ENCODE peak calls at places on chromosomes 6 and 20, in nine cellular contexts. I is effector CD4-positive, alpha-beta T cell; D is pancreas; V is cardiac fibroblast; G is CD8-positive, alpha-beta T cell; B is activated T-cell treated with anti-CD3 and anti-CD28 coated beads, Interleukin-2, amount 50 U/mL, for 72 hours; X is astrocyte; Y is stimulated activated CD4-positive, alpha-beta T cell treated with anti-CD3 and anti-CD28 coated beads, Interleukin-4, amount 100 ng/mL, for 4 hours; L is amniotic stem cell. A is an unnamed sample.

GRCh38 chr6:162636167-162636566 is 91.4 kb downstream of the PRKN start:
- DNase-seq in I (no peak), D (no peak), V (no peak), G (no peak), B (no peak), X (no peak), Y (no peak), L (no peak), A (no peak)

GRCh38 chr20:11112837-11113236 is 439.0 kb upstream of the JAG1 start:
- DNase-seq in I (no peak), D (no peak), V (peak), G (no peak), B (no peak), X (no peak), Y (no peak), L (no peak), A (no peak)

GRCh38 chr20:47487175-47487917 is 14.3 kb upstream of the NCOA3 start:
- DNase-seq in I (peak), D (no peak), V (peak), G (peak), B (peak), X (no peak), Y (peak), L (no peak), A (peak)

GRCh38 chr20:57938158-57939108 is 228.6 kb upstream of the PMEPA1 start:
- DNase-seq in I (no peak), D (no peak), V (no peak), G (no peak), B (no peak), X (peak), Y (no peak), L (no peak), A (no peak)

GRCh38 chr6:153126218-153126617 is 4.9 kb downstream of the RGS17 start:
- DNase-seq in I (no peak), D (no peak), V (no peak), G (no peak), B (no peak), X (no peak), Y (no peak), L (no peak), A (no peak)

GRCh38 chr20:17919149-17919548 is 49.4 kb downstream of the SNX5 start:
- DNase-seq in I (no peak), D (no peak), V (no peak), G (no peak), B (no peak), X (no peak), Y (no peak), L (no peak), A (no peak)

GRCh38 chr20:40961686-40962640 is 66.7 kb upstream of the TOP1 start:
- DNase-seq in I (no peak), D (no peak), V (peak), G (no peak), B (peak), X (peak), Y (no peak), L (no peak), A (no peak)

GRCh38 chr20:22771706-22772105 is 187.3 kb upstream of the FOXA2 start:
- DNase-seq in I (no peak), D (no peak), V (no peak), G (no peak), B (no peak), X (no peak), Y (no peak), L (no peak), A (no peak)

GRCh38 chr20:6919792-6920468 is 152.4 kb downstream of the BMP2 start:
- DNase-seq in I (no peak), D (no peak), V (no peak), G (no peak), B (no peak), X (no peak), Y (no peak), L (no peak), A (no peak)

GRCh38 chr6:134340574-134340973 is 22.7 kb upstream of the SGK1 start:
- DNase-seq in I (no peak), D (no peak), V (peak), G (no peak), B (no peak), X (no peak), Y (no peak), L (no peak), A (peak)

GRCh38 chr20:51366155-51366886 is 176.2 kb downstream of the NFATC2 start:
- DNase-seq in I (no peak), D (no peak), V (peak), G (no peak), B (no peak), X (peak), Y (no peak), L (peak), A (peak)

GRCh38 chr6:153150767-153151440 is 19.8 kb upstream of the RGS17 start:
- DNase-seq in I (no peak), D (no peak), V (no peak), G (no peak), B (no peak), X (no peak), Y (no peak), L (no peak), A (no peak)

GRCh38 chr20:54132612-54133433 is 41.0 kb downstream of the CYP24A1 start:
- DNase-seq in I (no peak), D (no peak), V (peak), G (no peak), B (no peak), X (peak), Y (no peak), L (peak), A (peak)

GRCh38 chr20:44896583-44896982 is 11.1 kb downstream of the YWHAB start:
- DNase-seq in I (no peak), D (no peak), V (peak), G (no peak), B (no peak), X (no peak), Y (no peak), L (no peak), A (peak)

GRCh38 chr6:49321673-49322072 is 141.4 kb downstream of the MMUT start:
- DNase-seq in I (no peak), D (no peak), V (no peak), G (no peak), B (no peak), X (peak), Y (no peak), L (no peak), A (no peak)

GRCh38 chr6:56851541-56852248 is 103.2 kb upstream of the BEND6 start:
- DNase-seq in I (no peak), D (peak), V (peak), G (no peak), B (peak), X (peak), Y (no peak), L (peak), A (peak)

GRCh38 chr6:14348389-14348788 is 230.8 kb downstream of the CD83 start:
- DNase-seq in I (no peak), D (no peak), V (no peak), G (no peak), B (no peak), X (no peak), Y (no peak), L (no peak), A (no peak)

GRCh38 chr6:101770116-101770515 is 376.6 kb downstream of the GRIK2 start:
- DNase-seq in I (no peak), D (no peak), V (no peak), G (no peak), B (no peak), X (no peak), Y (no peak), L (no peak), A (no peak)

GRCh38 chr20:50425076-50425475 is 85.1 kb upstream of the PTPN1 start:
- DNase-seq in I (no peak), D (no peak), V (no peak), G (no peak), B (no peak), X (no peak), Y (no peak), L (no peak), A (no peak)

GRCh38 chr20:52905235-52905634 is 66.9 kb upstream of the TSHZ2 start:
- DNase-seq in I (no peak), D (no peak), V (no peak), G (no peak), B (no peak), X (no peak), Y (no peak), L (no peak), A (no peak)

GRCh38 chr6:140445474-140446004 is 1071.1 kb upstream of the CITED2 start:
- DNase-seq in I (no peak), D (no peak), V (peak), G (no peak), B (no peak), X (peak), Y (no peak), L (no peak), A (peak)

GRCh38 chr20:6600336-6600735 is 167.2 kb upstream of the BMP2 start:
- DNase-seq in I (no peak), D (no peak), V (no peak), G (no peak), B (no peak), X (no peak), Y (no peak), L (no peak), A (no peak)

GRCh38 chr20:31517373-31517772 is 3.1 kb downstream of the HM13 start:
- DNase-seq in I (no peak), D (peak), V (peak), G (no peak), B (no peak), X (peak), Y (no peak), L (peak), A (peak)

GRCh38 chr6:42123379-42124103 is 18.9 kb downstream of the C6orf132 start:
- DNase-seq in I (no peak), D (no peak), V (no peak), G (no peak), B (no peak), X (no peak), Y (no peak), L (no peak), A (no peak)

GRCh38 chr20:63890616-63891015 is 4.3 kb upstream of the DNAJC5 start:
- DNase-seq in I (no peak), D (no peak), V (no peak), G (no peak), B (no peak), X (no peak), Y (no peak), L (no peak), A (no peak)

GRCh38 chr20:21096321-21097043 is 9.7 kb downstream of the LINC00237 start:
- DNase-seq in I (no peak), D (no peak), V (peak), G (no peak), B (no peak), X (no peak), Y (no peak), L (no peak), A (no peak)

GRCh38 chr6:151325075-151326050 is 66.0 kb downstream of the ZBTB2 start:
- DNase-seq in I (no peak), D (peak), V (peak), G (peak), B (peak), X (peak), Y (no peak), L (peak), A (peak)

GRCh38 chr6:154218336-154218735 is 138.3 kb downstream of the IPCEF1 start:
- DNase-seq in I (no peak), D (no peak), V (no peak), G (no peak), B (no peak), X (no peak), Y (peak), L (no peak), A (no peak)

GRCh38 chr20:23111307-23111943 is 25.3 kb upstream of the CD93 start:
- DNase-seq in I (no peak), D (no peak), V (no peak), G (no peak), B (no peak), X (no peak), Y (no peak), L (no peak), A (no peak)

GRCh38 chr20:34979366-34980153 is 23.9 kb downstream of the MYH7B start:
- DNase-seq in I (no peak), D (no peak), V (no peak), G (no peak), B (peak), X (no peak), Y (no peak), L (no peak), A (no peak)

GRCh38 chr6:39882567-39882953 is 51.7 kb downstream of the MOCS1 start:
- DNase-seq in I (no peak), D (no peak), V (peak), G (no peak), B (no peak), X (peak), Y (no peak), L (peak), A (peak)

GRCh38 chr20:23125625-23126191 is 39.6 kb upstream of the CD93 start:
- DNase-seq in I (no peak), D (peak), V (peak), G (no peak), B (no peak), X (no peak), Y (no peak), L (no peak), A (no peak)

GRCh38 chr6:5745081-5745480 is 261.6 kb downstream of the NRN1 start:
- DNase-seq in I (no peak), D (no peak), V (no peak), G (no peak), B (no peak), X (no peak), Y (no peak), L (no peak), A (no peak)

GRCh38 chr6:166106076-166106686 is 61.5 kb downstream of the TBXT start:
- DNase-seq in I (peak), D (peak), V (peak), G (peak), B (peak), X (peak), Y (peak), L (no peak), A (peak)

A was measured in NCI-H226.